ENCODE peak calls at places on chromosomes 16 and 17, in eight cellular contexts. I is PC-9, G is lung, T is ascending aorta, D is left ventricle myocardium inferior, X is psoas muscle, E is lower lobe of right lung, V is neural progenitor cell. Q is an unnamed sample.

GRCh38 chr17:12402963-12403622 is 262.6 kb upstream of the MYOCD start:
- DNase-seq in I (no peak), G (no peak), T (no peak), D (no peak), X (no peak), E (no peak), V (no peak), Q (no peak)

GRCh38 chr17:49223517-49224197 is 6.9 kb downstream of the PHOSPHO1 start:
- DNase-seq in I (peak; percentile 55), G (peak; percentile 57), T (no peak), D (peak; percentile 63), X (peak; percentile 75), E (peak; percentile 74), V (peak; percentile 77), Q (no peak)

GRCh38 chr16:1543085-1543896 is 9.8 kb downstream of the TMEM204 start:
- DNase-seq in I (peak; percentile 37), G (peak; percentile 61), T (peak; percentile 88), D (peak; percentile 78), X (peak; percentile 82), E (peak; percentile 80), V (peak; percentile 17), Q (peak; percentile 76)

GRCh38 chr16:17129971-17130370 is 340.8 kb downstream of the XYLT1 start:
- DNase-seq in I (no peak), G (no peak), T (no peak), D (no peak), X (no peak), E (no peak), V (no peak), Q (no peak)

GRCh38 chr16:27408012-27408601 is 6.1 kb downstream of the IL21R start:
- DNase-seq in I (no peak), G (no peak), T (no peak), D (no peak), X (no peak), E (no peak), V (no peak), Q (no peak)

GRCh38 chr17:17134952-17135340 is 71.2 kb downstream of the PLD6 start:
- DNase-seq in I (no peak), G (no peak), T (no peak), D (no peak), X (peak; percentile 64), E (no peak), V (no peak), Q (no peak)

GRCh38 chr17:48012151-48012520 is 25.5 kb downstream of the COPZ2 start:
- DNase-seq in I (no peak), G (no peak), T (no peak), D (peak; percentile 26), X (no peak), E (peak; percentile 66), V (peak; percentile 94), Q (no peak)

GRCh38 chr16:56788435-56788834 is 58.5 kb downstream of the NUP93 start:
- DNase-seq in I (no peak), G (no peak), T (no peak), D (no peak), X (no peak), E (no peak), V (no peak), Q (no peak)

GRCh38 chr16:14179116-14179515 is 108.0 kb downstream of the MRTFB start:
- DNase-seq in I (no peak), G (no peak), T (no peak), D (no peak), X (no peak), E (no peak), V (no peak), Q (no peak)

GRCh38 chr16:3881499-3881995 is 1.0 kb upstream of the CREBBP start:
- DNase-seq in I (peak; percentile 40), G (no peak), T (peak; percentile 62), D (no peak), X (no peak), E (no peak), V (no peak), Q (no peak)

GRCh38 chr16:82236415-82236814 is 66.4 kb upstream of the MPHOSPH6 start:
- DNase-seq in I (no peak), G (no peak), T (no peak), D (no peak), X (no peak), E (no peak), V (no peak), Q (no peak)

GRCh38 chr17:69733171-69734014 is 318.9 kb downstream of the MAP2K6 start:
- DNase-seq in I (no peak), G (no peak), T (peak; percentile 67), D (peak; percentile 22), X (peak; percentile 83), E (no peak), V (no peak), Q (peak; percentile 27)

GRCh38 chr17:1109606-1110523 is 69.9 kb downstream of the ABR start:
- DNase-seq in I (peak; percentile 40), G (no peak), T (no peak), D (no peak), X (peak; percentile 76), E (no peak), V (peak; percentile 78), Q (no peak)

GRCh38 chr17:45143767-45144198 is 4.5 kb upstream of the HEXIM1 start:
- DNase-seq in I (no peak), G (peak; percentile 71), T (peak; percentile 96), D (peak; percentile 92), X (peak; percentile 96), E (peak; percentile 78), V (peak; percentile 55), Q (peak; percentile 95)

GRCh38 chr17:27793906-27794380 is 6.4 kb downstream of the NOS2 start:
- DNase-seq in I (no peak), G (no peak), T (no peak), D (no peak), X (no peak), E (no peak), V (no peak), Q (no peak)

GRCh38 chr16:3766177-3766576 is 48.9 kb upstream of the TRAP1 start:
- DNase-seq in I (no peak), G (no peak), T (no peak), D (no peak), X (no peak), E (no peak), V (no peak), Q (no peak)

GRCh38 chr16:89368604-89369249 is 121.6 kb downstream of the ANKRD11 start:
- DNase-seq in I (no peak), G (no peak), T (no peak), D (no peak), X (no peak), E (no peak), V (no peak), Q (no peak)

GRCh38 chr17:6257339-6257738 is 177.6 kb downstream of the AIPL1 start:
- DNase-seq in I (no peak), G (no peak), T (no peak), D (no peak), X (no peak), E (no peak), V (peak; percentile 33), Q (no peak)

GRCh38 chr17:39223907-39224777 is 1.6 kb downstream of the STAC2 start:
- DNase-seq in I (no peak), G (no peak), T (no peak), D (no peak), X (no peak), E (no peak), V (no peak), Q (no peak)

GRCh38 chr16:68760671-68761275 is 23.7 kb downstream of the CDH1 start:
- DNase-seq in I (peak; percentile 73), G (no peak), T (no peak), D (no peak), X (no peak), E (no peak), V (no peak), Q (no peak)

GRCh38 chr17:39625198-39625769 is 1.5 kb upstream of the PPP1R1B start:
- DNase-seq in I (no peak), G (no peak), T (peak; percentile 57), D (no peak), X (no peak), E (no peak), V (no peak), Q (no peak)

GRCh38 chr17:65037157-65037556 is 19.4 kb downstream of the GNA13 start:
- DNase-seq in I (no peak), G (no peak), T (no peak), D (no peak), X (no peak), E (no peak), V (no peak), Q (no peak)
- H3K36me3 ChIP-seq in I (peaks cover 9% of the 10 kb centered on the region), G (peaks cover 2% of the 10 kb centered on the region), T (no peaks in the 10 kb centered on the region), D (no peaks in the 10 kb centered on the region), X (no peaks in the 10 kb centered on the region), E (peaks cover 9% of the 10 kb centered on the region), V (no peaks in the 10 kb centered on the region), Q (no peaks in the 10 kb centered on the region)

GRCh38 chr16:11688520-11688886 is 20.2 kb downstream of the SNN start:
- DNase-seq in I (no peak), G (no peak), T (no peak), D (no peak), X (no peak), E (no peak), V (no peak), Q (no peak)
- TF ChIP-seq CTCF in I (no peak), G (no peak), T (no peak), D (no peak), X (no peak), E (no peak), V (no peak), Q (no peak)

GRCh38 chr16:49700928-49701685 is 154.8 kb downstream of the ZNF423 start:
- DNase-seq in I (no peak), G (no peak), T (no peak), D (no peak), X (no peak), E (no peak), V (peak; percentile 60), Q (no peak)
- H3K4me1 ChIP-seq in I (no peaks in the 10 kb centered on the region), G (no peaks in the 10 kb centered on the region), T (peaks cover 25% of the 10 kb centered on the region), D (peaks cover 57% of the 10 kb centered on the region), X (peaks cover 30% of the 10 kb centered on the region), E (peaks cover 20% of the 10 kb centered on the region), V (peaks cover 84% of the 10 kb centered on the region), Q (peaks cover 32% of the 10 kb centered on the region)

GRCh38 chr16:76123966-76124365 is 153.2 kb upstream of the CNTNAP4 start:
- DNase-seq in I (no peak), G (no peak), T (no peak), D (no peak), X (no peak), E (no peak), V (no peak), Q (no peak)

GRCh38 chr16:76125871-76126270 is 151.3 kb upstream of the CNTNAP4 start:
- DNase-seq in I (no peak), G (no peak), T (no peak), D (no peak), X (no peak), E (no peak), V (no peak), Q (no peak)
- H3K36me3 ChIP-seq in I (no peaks in the 10 kb centered on the region), G (no peaks in the 10 kb centered on the region), T (no peaks in the 10 kb centered on the region), D (no peaks in the 10 kb centered on the region), X (no peaks in the 10 kb centered on the region), E (no peaks in the 10 kb centered on the region), V (no peaks in the 10 kb centered on the region), Q (no peaks in the 10 kb centered on the region)

DNA sequence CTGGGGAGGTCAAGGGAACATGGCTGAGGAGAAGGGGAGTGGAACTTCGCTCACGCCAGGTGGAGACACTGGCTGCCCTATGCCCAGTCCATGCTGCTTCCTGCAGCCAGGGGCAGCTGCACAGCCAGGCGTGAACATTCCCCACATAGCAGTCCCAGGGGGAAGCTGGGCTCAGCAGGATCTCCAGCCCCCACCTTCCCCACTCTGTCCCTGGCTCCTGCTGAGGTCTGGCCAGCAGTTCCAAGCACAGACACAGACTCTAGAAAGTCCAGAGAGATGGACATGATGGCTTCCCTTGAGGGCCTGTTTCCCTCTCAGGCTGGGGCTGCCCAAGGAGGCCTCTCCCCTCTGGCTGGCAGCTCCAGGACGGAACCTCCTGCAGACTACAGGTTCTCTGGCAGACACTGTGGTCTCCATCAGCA is 9.3 kb downstream of the JUP start:
- DNase-seq in I (no peak), G (no peak), T (no peak), D (peak; percentile 77), X (peak; percentile 85), E (no peak), V (peak; percentile 60), Q (no peak)
- TF ChIP-seq CTCF in I (no peak), G (no peak), T (peak; percentile 20), D (peak; percentile 77), X (peak; percentile 37), E (no peak), V (no peak), Q (peak; percentile 10)

Q was measured in tibial artery.